ENCODE peak calls at places on chromosomes 3 and 15, in four cellular contexts. J is lung microvascular endothelial cell, S is foreskin melanocyte, C is NCI-H510A treated with DMSO at 0.1 percent for 48 hours. E is an unnamed sample.

GRCh38 chr3:133574260-133574881 is 885 bp downstream of the CDV3 start:
- DNase-seq in C (no peak), J (peak), S (peak), E (no peak)

GRCh38 chr3:180744226-180744625 is 64.9 kb upstream of the CCDC39 start:
- DNase-seq in S (no peak), J (no peak), C (peak), E (no peak)

GRCh38 chr3:187750513-187751123 is 5.3 kb upstream of the BCL6 start:
- DNase-seq in C (peak), S (no peak), J (no peak), E (no peak)

GRCh38 chr3:106740116-106740515 is 637.1 kb upstream of the CCDC54 start:
- DNase-seq in J (no peak), C (no peak), S (no peak), E (no peak)

GRCh38 chr3:40310690-40311089 is 1.2 kb downstream of the EIF1B start:
- DNase-seq in J (peak), C (peak), S (no peak), E (no peak)

GRCh38 chr15:77295446-77295845 is 124.5 kb downstream of the PEAK1 start:
- DNase-seq in C (no peak), S (no peak), J (no peak), E (no peak)

GRCh38 chr3:40920041-40920440 is 279.3 kb upstream of the CTNNB1 start:
- DNase-seq in S (no peak), J (no peak), C (no peak), E (no peak)

GRCh38 chr3:16511561-16512434 is 1.7 kb downstream of the RFTN1 start:
- DNase-seq in C (no peak), J (peak), S (no peak), E (no peak)

GRCh38 chr3:187520027-187520945 is 149.9 kb downstream of the SST start:
- DNase-seq in S (no peak), J (no peak), C (no peak), E (no peak)

GRCh38 chr15:78146437-78147154 is 2.6 kb upstream of the IDH3A start:
- DNase-seq in J (no peak), C (no peak), S (no peak), E (no peak)

GRCh38 chr15:55457401-55458022 is 49.2 kb downstream of the PIERCE2 start:
- DNase-seq in C (peak), S (no peak), J (no peak), E (peak)

E was measured in SHP77.